ENCODE peak calls at places on chromosomes 7 and 10, in six cellular contexts. H, Q, R, T, N and V are unnamed samples.

GRCh38 chr10:113230018-113230610 is 280.1 kb downstream of the TCF7L2 start:
- DNase-seq in H (no peak), Q (no peak), R (no peak), T (no peak), N (no peak), V (no peak)

GRCh38 chr7:133923974-133924373 is 203.2 kb upstream of the LRGUK start:
- DNase-seq in H (no peak), Q (no peak), R (no peak), T (no peak), N (no peak), V (no peak)

GRCh38 chr7:139955098-139955820 is 107.5 kb downstream of the PARP12 start:
- DNase-seq in H (no peak), Q (no peak), R (no peak), T (no peak), N (no peak), V (no peak)

GRCh38 chr10:129761981-129762956 is 201.8 kb downstream of the EBF3 start:
- DNase-seq in H (no peak), Q (no peak), R (no peak), T (no peak), N (no peak), V (no peak)

GRCh38 chr10:83680470-83680891 is 458.8 kb upstream of the GHITM start:
- DNase-seq in H (no peak), Q (no peak), R (no peak), T (no peak), N (no peak), V (no peak)

GRCh38 chr10:926075-926698 is 5.3 kb downstream of the LARP4B start:
- DNase-seq in H (no peak), Q (no peak), R (no peak), T (no peak), N (no peak), V (no peak)

GRCh38 chr10:119003572-119004289 is 25.8 kb upstream of the NANOS1 start:
- DNase-seq in H (no peak), Q (no peak), R (no peak), T (no peak), N (no peak), V (no peak)

GRCh38 chr10:62443866-62444265 is 69.7 kb downstream of the ZNF365 start:
- DNase-seq in H (no peak), Q (no peak), R (no peak), T (no peak), N (no peak), V (no peak)

GRCh38 chr7:98192781-98193457 is 18.3 kb upstream of the BHLHA15 start:
- DNase-seq in H (no peak), Q (no peak), R (no peak), T (no peak), N (no peak), V (no peak)

GRCh38 chr7:82534687-82535086 is 91.1 kb upstream of the CACNA2D1 start:
- DNase-seq in H (no peak), Q (no peak), R (no peak), T (no peak), N (no peak), V (no peak)

GRCh38 chr10:76082956-76083355 is 651.5 kb downstream of the LRMDA start:
- DNase-seq in H (peak), Q (no peak), R (no peak), T (peak), N (no peak), V (no peak)

GRCh38 chr10:68790476-68790875 is 36.9 kb upstream of the STOX1 start:
- DNase-seq in H (no peak), Q (no peak), R (no peak), T (no peak), N (no peak), V (no peak)

GRCh38 chr7:76303829-76304505 is 1.5 kb downstream of the HSPB1 start:
- DNase-seq in H (no peak), Q (peak), R (peak), T (no peak), N (no peak), V (no peak)

GRCh38 chr7:78542551-78542950 is 744.0 kb downstream of the PHTF2 start:
- DNase-seq in H (no peak), Q (no peak), R (no peak), T (no peak), N (no peak), V (no peak)

GRCh38 chr7:121076350-121077164 is 88.0 kb downstream of the CPED1 start:
- DNase-seq in H (no peak), Q (no peak), R (no peak), T (no peak), N (no peak), V (no peak)

GRCh38 chr10:58268946-58269831 is at the start of gene CISD1:
- DNase-seq in H (peak), Q (peak), R (peak), T (peak), N (peak), V (peak)

GRCh38 chr10:1050145-1050544 is 1.2 kb upstream of the IDI1 start:
- DNase-seq in H (no peak), Q (no peak), R (no peak), T (no peak), N (no peak), V (no peak)

GRCh38 chr10:11539191-11539868 is 72.1 kb downstream of the USP6NL start:
- DNase-seq in H (no peak), Q (no peak), R (no peak), T (no peak), N (no peak), V (no peak)

GRCh38 chr10:50739618-50740350 is at the start of gene ASAH2B:
- DNase-seq in H (peak), Q (peak), R (peak), T (peak), N (peak), V (peak)

GRCh38 chr7:51452694-51453093 is 136.1 kb upstream of the COBL start:
- DNase-seq in H (no peak), Q (no peak), R (no peak), T (no peak), N (no peak), V (no peak)

GRCh38 chr10:17147884-17148494 is 18.4 kb upstream of the CUBN start:
- DNase-seq in H (no peak), Q (no peak), R (no peak), T (no peak), N (no peak), V (no peak)

GRCh38 chr7:147432068-147432467 is 1158.5 kb upstream of the C7orf33 start:
- DNase-seq in H (no peak), Q (no peak), R (no peak), T (no peak), N (peak), V (no peak)